ENCODE peak calls at places on chromosomes 1 and 21, in five cellular contexts. A, V, I, K and Q are unnamed samples.

GRCh38 chr1:55447488-55447887 is 232.3 kb upstream of the USP24 start:
- DNase-seq in A (no peak), V (peak), I (no peak), K (no peak), Q (no peak)

GRCh38 chr21:29114765-29115164 is 15.7 kb upstream of the MAP3K7CL start:
- DNase-seq in A (no peak), V (peak), I (peak), K (peak), Q (no peak)

GRCh38 chr1:153567621-153568366 is 2.1 kb upstream of the S100A2 start:
- DNase-seq in A (no peak), V (peak), I (no peak), K (peak), Q (peak)

GRCh38 chr1:76465030-76465429 is 390.5 kb downstream of the ST6GALNAC3 start:
- DNase-seq in A (no peak), V (peak), I (no peak), K (no peak), Q (peak)

GRCh38 chr1:241503444-241503843 is 16.1 kb downstream of the FH start:
- DNase-seq in A (no peak), V (no peak), I (no peak), K (no peak), Q (no peak)

GRCh38 chr1:41639332-41639936 is 155.0 kb upstream of the EDN2 start:
- DNase-seq in A (no peak), V (peak), I (no peak), K (no peak), Q (no peak)

GRCh38 chr1:36511804-36512798 is 29.4 kb upstream of the CSF3R start:
- DNase-seq in A (no peak), V (peak), I (no peak), K (no peak), Q (no peak)

GRCh38 chr1:157773723-157774350 is 3.1 kb downstream of the FCRL2 start:
- DNase-seq in A (no peak), V (no peak), I (no peak), K (peak), Q (no peak)

GRCh38 chr1:39129514-39129913 is 75.0 kb upstream of the MACF1 start:
- DNase-seq in A (no peak), V (peak), I (no peak), K (peak), Q (no peak)

GRCh38 chr1:199089393-199090122 is 450.7 kb downstream of the PTPRC start:
- DNase-seq in A (peak), V (no peak), I (peak), K (no peak), Q (no peak)

GRCh38 chr1:65247419-65248359 is 61.7 kb upstream of the DNAJC6 start:
- DNase-seq in A (no peak), V (peak), I (peak), K (no peak), Q (peak)

GRCh38 chr1:41804176-41804575 is 114.5 kb downstream of the HIVEP3 start:
- DNase-seq in A (no peak), V (no peak), I (no peak), K (no peak), Q (no peak)

GRCh38 chr1:210239295-210240155 is 6.9 kb downstream of the SERTAD4 start:
- DNase-seq in A (no peak), V (peak), I (peak), K (peak), Q (peak)

GRCh38 chr1:54571803-54572202 is 23.8 kb downstream of the ACOT11 start:
- DNase-seq in A (no peak), V (no peak), I (no peak), K (peak), Q (no peak)

GRCh38 chr1:226690460-226690982 is 48.6 kb downstream of the ITPKB start:
- DNase-seq in A (peak), V (no peak), I (no peak), K (no peak), Q (no peak)

GRCh38 chr1:235820059-235820458 is 46.6 kb downstream of the LYST start:
- DNase-seq in A (no peak), V (no peak), I (no peak), K (no peak), Q (no peak)

DNA sequence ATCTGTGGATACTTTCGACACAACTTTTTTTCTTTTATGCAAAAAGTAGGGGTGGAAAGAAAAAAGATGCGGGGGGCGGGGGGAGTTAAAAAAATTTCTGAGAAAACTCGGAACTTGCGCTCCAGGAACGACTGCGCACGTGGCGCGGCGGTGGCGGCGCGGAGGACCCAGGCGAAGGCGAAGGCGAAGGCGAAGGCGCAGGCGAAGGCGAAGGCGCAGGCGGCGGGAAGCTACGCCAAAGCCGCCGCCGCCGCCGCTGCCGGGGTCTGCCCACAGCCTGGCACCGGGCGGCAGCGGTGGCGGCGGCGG is 208 bp upstream of the BARHL2 start:
- DNase-seq in A (no peak), V (no peak), I (no peak), K (peak), Q (no peak)
- H3K4me3 ChIP-seq in A (no peak), V (no peak), I (no peak), K (peak), Q (no peak)

GRCh38 chr1:167330601-167331293 is 110.1 kb downstream of the POU2F1 start:
- DNase-seq in A (no peak), V (no peak), I (no peak), K (no peak), Q (no peak)

GRCh38 chr1:167328762-167329483 is 108.2 kb downstream of the POU2F1 start:
- DNase-seq in A (no peak), V (no peak), I (no peak), K (peak), Q (no peak)

GRCh38 chr1:167325151-167325550 is 104.5 kb downstream of the POU2F1 start:
- DNase-seq in A (no peak), V (no peak), I (no peak), K (no peak), Q (no peak)

GRCh38 chr1:167331650-167332049 is 111.0 kb downstream of the POU2F1 start:
- DNase-seq in A (no peak), V (no peak), I (no peak), K (no peak), Q (no peak)

DNA sequence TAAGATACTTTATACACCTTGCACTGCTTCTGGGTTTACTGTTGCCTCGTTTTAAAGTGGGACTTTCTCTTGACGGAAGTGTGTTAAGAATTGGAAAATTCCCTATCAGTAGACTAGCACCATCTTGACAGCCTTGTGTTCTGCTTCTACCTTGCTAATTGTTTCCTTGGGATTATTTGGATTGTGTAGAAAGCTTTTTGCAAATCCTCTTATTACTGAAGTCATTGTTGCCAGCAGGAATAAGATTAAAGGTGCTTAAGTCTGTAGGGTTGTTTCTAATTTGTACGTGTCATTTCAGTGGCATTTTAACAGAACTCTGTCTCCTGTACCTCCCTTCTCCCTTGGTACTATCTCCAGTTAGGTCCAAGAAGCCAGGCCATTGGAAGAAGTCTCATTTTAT is 107.6 kb downstream of the POU2F1 start:
- DNase-seq in A (no peak), V (no peak), I (no peak), K (no peak), Q (no peak)
- H3K4me3 ChIP-seq in A (no peak), V (no peak), I (no peak), K (peak), Q (no peak)

GRCh38 chr1:27525296-27526271 is 35.6 kb upstream of the WASF2 start:
- DNase-seq in A (no peak), V (peak), I (no peak), K (peak), Q (no peak)
- H3K4me3 ChIP-seq in A (peak), V (no peak), I (no peak), K (peak), Q (no peak)

DNA sequence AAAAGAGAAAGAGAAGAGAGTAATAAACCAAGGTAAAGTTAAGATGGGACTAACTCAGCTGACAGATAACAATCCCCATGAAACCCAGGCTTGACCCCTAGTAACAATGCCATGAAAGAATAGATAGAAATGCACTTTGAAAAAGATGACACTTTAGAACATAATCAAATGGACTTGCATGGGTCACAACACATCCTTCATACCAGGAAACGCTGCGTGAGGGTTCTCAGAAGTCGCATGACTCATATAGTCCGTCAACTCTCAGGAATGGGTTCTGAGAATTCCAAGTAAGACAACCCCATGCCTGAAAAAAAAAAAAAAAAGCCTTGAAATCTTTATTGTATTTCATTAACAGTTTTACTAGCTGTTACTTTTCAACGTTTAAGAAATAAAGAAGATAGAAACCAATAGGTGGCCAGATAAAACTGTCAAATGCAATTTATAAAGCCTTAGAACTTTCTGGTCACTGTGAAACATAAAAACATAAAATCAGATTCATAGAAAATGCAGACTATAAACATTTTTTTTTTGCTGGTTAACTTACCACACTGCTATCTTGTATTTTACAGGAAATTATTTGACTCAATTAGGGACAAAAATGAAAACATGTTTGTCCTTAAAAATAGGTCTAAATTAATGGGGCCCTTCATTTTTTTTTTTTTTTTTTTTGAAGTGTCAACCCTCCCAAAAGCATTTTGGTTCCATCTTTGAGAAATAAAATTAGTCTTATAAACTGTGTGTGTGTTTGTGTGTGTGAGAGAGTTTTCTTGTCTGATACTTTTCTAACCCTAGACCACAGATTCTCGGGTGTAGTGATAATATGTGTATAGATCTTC is 202.1 kb downstream of the NCAM2 start:
- DNase-seq in A (no peak), V (peak), I (peak), K (no peak), Q (peak)
- H3K4me3 ChIP-seq in A (no peak), V (peak), I (no peak), K (no peak), Q (no peak)

GRCh38 chr1:21311016-21311415 is 20.8 kb upstream of the ECE1 start:
- DNase-seq in A (no peak), V (no peak), I (no peak), K (no peak), Q (no peak)

GRCh38 chr1:21312407-21312992 is 22.2 kb upstream of the ECE1 start:
- DNase-seq in A (no peak), V (no peak), I (no peak), K (no peak), Q (no peak)

GRCh38 chr1:21314797-21315396 is 24.6 kb upstream of the ECE1 start:
- DNase-seq in A (no peak), V (no peak), I (no peak), K (no peak), Q (no peak)

GRCh38 chr1:21313886-21314796 is 23.9 kb upstream of the ECE1 start:
- DNase-seq in A (no peak), V (peak), I (no peak), K (peak), Q (no peak)

GRCh38 chr1:21313146-21313885 is 23.1 kb upstream of the ECE1 start:
- DNase-seq in A (no peak), V (peak), I (no peak), K (no peak), Q (no peak)
- H3K4me3 ChIP-seq in A (no peak), V (no peak), I (no peak), K (no peak), Q (no peak)

GRCh38 chr1:37575692-37576091 is 19.0 kb downstream of the DNALI1 start:
- DNase-seq in A (no peak), V (peak), I (no peak), K (no peak), Q (no peak)
- H3K4me3 ChIP-seq in A (no peak), V (peak), I (no peak), K (no peak), Q (no peak)

DNA sequence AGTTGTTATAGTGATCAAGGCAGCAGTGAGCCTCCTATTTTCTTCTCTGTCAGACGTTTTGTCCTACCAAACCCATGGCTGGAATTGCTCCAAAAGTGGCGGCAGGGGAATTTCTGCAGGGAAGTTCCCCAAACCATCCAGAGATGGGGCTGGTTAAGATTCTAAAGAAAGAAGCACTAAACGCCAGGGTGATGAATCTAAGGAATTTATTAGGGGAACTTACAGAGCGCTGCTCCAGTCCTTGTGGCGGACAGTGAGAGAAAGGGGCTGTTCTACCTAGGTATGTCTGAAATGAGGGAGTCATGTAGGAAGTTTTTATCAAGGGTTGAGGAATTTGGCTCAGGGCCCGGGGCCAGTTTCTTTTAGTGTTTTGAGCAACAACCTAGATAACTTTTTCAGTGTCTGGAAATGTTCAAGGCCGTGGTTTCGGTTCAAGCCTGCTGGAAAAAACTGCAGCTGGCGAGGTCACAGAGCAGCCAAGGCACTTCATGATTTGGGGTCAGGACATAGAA is 222.4 kb upstream of the B3GALT2 start:
- DNase-seq in A (peak), V (peak), I (peak), K (peak), Q (peak)
- H3K4me3 ChIP-seq in A (no peak), V (no peak), I (no peak), K (no peak), Q (peak)

GRCh38 chr1:217137210-217137871 is 414.1 kb upstream of the ESRRG start:
- DNase-seq in A (no peak), V (no peak), I (no peak), K (peak), Q (no peak)

GRCh38 chr1:217139513-217139912 is 416.3 kb upstream of the ESRRG start:
- DNase-seq in A (no peak), V (no peak), I (no peak), K (peak), Q (no peak)

GRCh38 chr1:217138173-217138838 is 415.1 kb upstream of the ESRRG start:
- DNase-seq in A (no peak), V (no peak), I (no peak), K (peak), Q (no peak)

GRCh38 chr1:217140041-217140901 is 417.0 kb upstream of the ESRRG start:
- DNase-seq in A (no peak), V (no peak), I (no peak), K (peak), Q (no peak)

DNA sequence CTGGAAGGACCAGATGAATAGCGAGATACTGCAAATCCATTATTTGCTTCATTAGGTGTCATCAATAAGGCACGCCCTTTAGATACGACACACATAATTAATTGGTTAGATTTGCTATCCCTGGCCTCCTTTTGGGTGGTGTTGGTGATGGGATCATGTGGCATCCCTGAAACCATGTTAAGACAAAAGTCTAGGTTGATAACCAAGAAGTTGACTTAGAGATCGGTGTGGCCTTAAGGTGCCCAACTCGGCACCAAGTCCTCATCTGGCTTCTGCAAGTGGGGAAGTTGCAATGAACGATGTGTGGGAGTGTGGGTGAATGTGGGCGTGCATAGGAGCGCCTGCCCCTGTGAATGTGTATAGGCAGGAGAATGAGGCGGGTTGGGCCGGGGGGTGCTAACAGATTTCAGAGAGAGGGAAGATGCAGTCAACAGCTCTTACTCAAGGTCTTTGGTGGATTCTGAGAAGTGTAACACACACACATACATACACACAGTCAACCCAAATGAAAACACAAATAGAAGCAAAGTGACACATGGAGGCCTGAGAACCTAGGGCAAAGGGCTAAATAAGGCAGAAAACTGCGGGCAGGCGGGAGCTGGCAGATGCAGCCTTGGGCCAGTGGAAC is 415.7 kb upstream of the ESRRG start:
- DNase-seq in A (no peak), V (no peak), I (no peak), K (peak), Q (no peak)
- H3K4me3 ChIP-seq in A (no peak), V (no peak), I (no peak), K (peak), Q (no peak)